ENCODE peak calls at places on chromosome 4, in four cellular contexts. One of them, this sample, is unnamed.

GRCh38 chr4:17758459-17758858 is 23.0 kb downstream of the FAM184B start:
- DNase-seq in NCI-H1105 treated with DMSO at 0.1 percent for 48 hours: peak; percentile 75
- DNase-seq in HL-60: no peak
- DNase-seq in Caco-2: no peak
- DNase-seq in this sample: no peak

GRCh38 chr4:113682730-113683129 is 78.8 kb downstream of the CAMK2D start:
- DNase-seq in Caco-2: no peak
- DNase-seq in NCI-H1105 treated with DMSO at 0.1 percent for 48 hours: no peak
- DNase-seq in HL-60: no peak
- DNase-seq in this sample: no peak

GRCh38 chr4:59855630-59856352 is 1344.3 kb upstream of the ADGRL3 start:
- DNase-seq in NCI-H1105 treated with DMSO at 0.1 percent for 48 hours: no peak
- DNase-seq in Caco-2: no peak
- DNase-seq in HL-60: no peak
- DNase-seq in this sample: no peak

GRCh38 chr4:147891476-147892115 is 159.7 kb downstream of the ARHGAP10 start:
- DNase-seq in HL-60: no peak
- DNase-seq in NCI-H1105 treated with DMSO at 0.1 percent for 48 hours: no peak
- DNase-seq in Caco-2: no peak
- DNase-seq in this sample: no peak

GRCh38 chr4:15963001-15963451 is at the start of gene FGFBP2:
- DNase-seq in NCI-H1105 treated with DMSO at 0.1 percent for 48 hours: no peak
- DNase-seq in HL-60: peak; percentile 82
- DNase-seq in Caco-2: peak; percentile 59
- DNase-seq in this sample: no peak

GRCh38 chr4:101655847-101656246 is 134.7 kb upstream of the BANK1 start:
- DNase-seq in HL-60: no peak
- DNase-seq in NCI-H1105 treated with DMSO at 0.1 percent for 48 hours: no peak
- DNase-seq in Caco-2: no peak
- DNase-seq in this sample: no peak

GRCh38 chr4:186104114-186104894 is at the start of gene FAM149A:
- DNase-seq in Caco-2: peak; percentile 79
- DNase-seq in HL-60: no peak
- DNase-seq in NCI-H1105 treated with DMSO at 0.1 percent for 48 hours: peak; percentile 41
- DNase-seq in this sample: no peak

GRCh38 chr4:85657143-85657542 is 182.2 kb downstream of the ARHGAP24 start:
- DNase-seq in HL-60: no peak
- DNase-seq in NCI-H1105 treated with DMSO at 0.1 percent for 48 hours: no peak
- DNase-seq in Caco-2: no peak
- DNase-seq in this sample: no peak

GRCh38 chr4:2925931-2926860 is 37.0 kb downstream of the NOP14 start:
- DNase-seq in Caco-2: no peak
- DNase-seq in NCI-H1105 treated with DMSO at 0.1 percent for 48 hours: no peak
- DNase-seq in HL-60: no peak
- DNase-seq in this sample: no peak

GRCh38 chr4:8443801-8444200 is 3.2 kb downstream of the TRMT44 start:
- DNase-seq in NCI-H1105 treated with DMSO at 0.1 percent for 48 hours: no peak
- DNase-seq in HL-60: no peak
- DNase-seq in Caco-2: no peak
- DNase-seq in this sample: no peak

GRCh38 chr4:159075531-159075932 is 27.3 kb upstream of the RAPGEF2 start:
- DNase-seq in Caco-2: no peak
- DNase-seq in NCI-H1105 treated with DMSO at 0.1 percent for 48 hours: no peak
- DNase-seq in HL-60: no peak
- DNase-seq in this sample: no peak

GRCh38 chr4:100082852-100083251 is 107.4 kb downstream of the DDIT4L start:
- DNase-seq in NCI-H1105 treated with DMSO at 0.1 percent for 48 hours: no peak
- DNase-seq in Caco-2: no peak
- DNase-seq in HL-60: no peak
- DNase-seq in this sample: no peak

GRCh38 chr4:53431052-53431451 is 53.6 kb downstream of the FIP1L1 start:
- DNase-seq in NCI-H1105 treated with DMSO at 0.1 percent for 48 hours: peak; percentile 17
- DNase-seq in Caco-2: no peak
- DNase-seq in HL-60: peak; percentile 10
- DNase-seq in this sample: no peak

GRCh38 chr4:61202100-61202637 is 2.0 kb downstream of the ADGRL3 start:
- DNase-seq in NCI-H1105 treated with DMSO at 0.1 percent for 48 hours: peak; percentile 24
- DNase-seq in HL-60: no peak
- DNase-seq in Caco-2: no peak
- DNase-seq in this sample: no peak

GRCh38 chr4:48300004-48300403 is 30.4 kb upstream of the TEC start:
- DNase-seq in NCI-H1105 treated with DMSO at 0.1 percent for 48 hours: no peak
- DNase-seq in HL-60: no peak
- DNase-seq in Caco-2: no peak
- DNase-seq in this sample: no peak

GRCh38 chr4:3417448-3417847 is 24.3 kb upstream of the HGFAC start:
- DNase-seq in Caco-2: no peak
- DNase-seq in HL-60: no peak
- DNase-seq in NCI-H1105 treated with DMSO at 0.1 percent for 48 hours: no peak
- DNase-seq in this sample: no peak

GRCh38 chr4:112029642-112030235 is 115.5 kb upstream of the FAM241A start:
- DNase-seq in NCI-H1105 treated with DMSO at 0.1 percent for 48 hours: no peak
- DNase-seq in Caco-2: no peak
- DNase-seq in HL-60: no peak
- DNase-seq in this sample: no peak